ENCODE peak calls at places on chromosomes 7 and 10, in nine cellular contexts. I is GM19239; X is T-helper 2 cell; R is endothelial cell of umbilical vein; Y is stimulated activated naive CD8-positive, alpha-beta T cell treated with anti-CD3 and anti-CD28 coated beads, Interleukin-15, amount 100 ng/mL, for 72 hours; G is CD8-positive, alpha-beta T cell; S is stimulated activated CD8-positive, alpha-beta memory T cell treated with anti-CD3 and anti-CD28 coated beads, Interleukin-12 subunit alpha, Interleukin-12 subunit beta, amount 100 ng/mL, for 4 hours; L is activated effector memory CD4-positive, alpha-beta T cell treated with anti-CD3 and anti-CD28 coated beads, Interleukin-2, amount 50 U/mL, for 16 hours; O is HS-5. T is an unnamed sample.

GRCh38 chr7:105336009-105336408 is 52.7 kb downstream of the SRPK2 start:
- DNase-seq in I (no peak), X (no peak), R (peak; percentile 35), Y (no peak), G (no peak), S (no peak), L (no peak), O (no peak), T (no peak)

GRCh38 chr10:31030800-31031199 is 865 bp downstream of the ZNF438 start:
- DNase-seq in I (no peak), X (no peak), R (peak; percentile 24), Y (no peak), G (no peak), S (no peak), L (no peak), O (no peak), T (no peak)

GRCh38 chr7:142557971-142558582 is 191.2 kb upstream of the PRSS1 start:
- DNase-seq in I (peak; percentile 28), X (peak; percentile 30), R (peak; percentile 48), Y (peak; percentile 31), G (peak; percentile 56), S (no peak), L (peak; percentile 81), O (no peak), T (no peak)

GRCh38 chr10:32956365-32957197 is 1.4 kb downstream of the ITGB1 start:
- DNase-seq in I (no peak), X (no peak), R (peak; percentile 18), Y (no peak), G (no peak), S (no peak), L (no peak), O (no peak), T (no peak)

GRCh38 chr7:92179393-92179924 is 517 bp upstream of the LRRD1 start:
- DNase-seq in I (peak; percentile 6), X (no peak), R (no peak), Y (peak; percentile 3), G (no peak), S (no peak), L (no peak), O (no peak), T (no peak)

GRCh38 chr7:1172666-1173523 is 12.9 kb upstream of the ZFAND2A start:
- DNase-seq in I (no peak), X (no peak), R (no peak), Y (no peak), G (no peak), S (no peak), L (no peak), O (no peak), T (no peak)

GRCh38 chr7:138564365-138564764 is 104.3 kb downstream of the TRIM24 start:
- DNase-seq in I (no peak), X (no peak), R (no peak), Y (no peak), G (no peak), S (no peak), L (no peak), O (no peak), T (no peak)

GRCh38 chr7:44632196-44632595 is 25.8 kb downstream of the OGDH start:
- DNase-seq in I (no peak), X (no peak), R (no peak), Y (no peak), G (no peak), S (no peak), L (no peak), O (no peak), T (no peak)